ENCODE peak calls at places on chromosomes 16 and 17, in six cellular contexts. Z is GM13976, C is sigmoid colon, P is tibial artery, D is cardiac muscle cell, T is kidney epithelial cell. B is an unnamed sample.

GRCh38 chr17:4586043-4586442 is 1.7 kb downstream of the SMTNL2 start:
- DNase-seq in P (no peak), Z (no peak), T (no peak), C (peak), D (no peak), B (no peak)

GRCh38 chr17:49508061-49508865 is 13.2 kb downstream of the NGFR start:
- DNase-seq in T (peak), C (no peak), P (no peak), D (peak), Z (no peak), B (peak)

GRCh38 chr17:72788950-72789585 is 303.4 kb downstream of the SLC39A11 start:
- DNase-seq in P (no peak), T (no peak), D (peak), C (no peak), Z (no peak), B (no peak)

GRCh38 chr17:16442141-16442540 is 26.8 kb downstream of the TRPV2 start:
- DNase-seq in C (no peak), D (peak), T (no peak), P (no peak), Z (no peak), B (no peak)

GRCh38 chr17:57461082-57461481 is 204.8 kb downstream of the MSI2 start:
- DNase-seq in C (no peak), D (no peak), T (no peak), Z (no peak), P (no peak), B (peak)

GRCh38 chr17:42675984-42676423 is 790 bp downstream of the PLEKHH3 start:
- DNase-seq in T (no peak), P (peak), Z (no peak), D (peak), C (peak), B (peak)

GRCh38 chr16:695355-696089 is 5.3 kb upstream of the WDR24 start:
- DNase-seq in P (no peak), Z (peak), C (no peak), T (no peak), D (no peak), B (no peak)

GRCh38 chr17:55159251-55159650 is 105.5 kb upstream of the HLF start:
- DNase-seq in D (no peak), P (no peak), Z (no peak), T (no peak), C (no peak), B (peak)

GRCh38 chr16:22763655-22764054 is 50.3 kb upstream of the HS3ST2 start:
- DNase-seq in Z (no peak), P (no peak), D (no peak), C (peak), T (no peak), B (no peak)

GRCh38 chr16:48353565-48354163 is 31.5 kb downstream of the SIAH1 start:
- DNase-seq in T (peak), D (peak), Z (peak), P (peak), C (peak), B (peak)

GRCh38 chr17:45020354-45021138 is 30.9 kb downstream of the DCAKD start:
- DNase-seq in Z (no peak), T (peak), D (peak), P (no peak), C (peak), B (no peak)

GRCh38 chr16:50472472-50472871 is 75.7 kb upstream of the NKD1 start:
- DNase-seq in T (no peak), D (no peak), C (no peak), P (no peak), Z (no peak), B (no peak)

GRCh38 chr17:1829579-1830257 is at the start of the genes RPA1 and SMYD4:
- DNase-seq in P (peak), Z (peak), C (peak), D (peak), T (peak), B (peak)

GRCh38 chr17:77422104-77422782 is 281.5 kb downstream of the SEC14L1 start:
- DNase-seq in P (no peak), D (no peak), T (peak), C (peak), Z (no peak), B (no peak)

GRCh38 chr16:67967956-67968439 is 439 bp downstream of the SLC12A4 start:
- DNase-seq in C (no peak), D (peak), P (no peak), Z (peak), T (no peak), B (no peak)

GRCh38 chr16:66344533-66345145 is 21.9 kb upstream of the CDH5 start:
- DNase-seq in D (peak), P (no peak), Z (no peak), C (no peak), T (no peak), B (peak)

GRCh38 chr17:63082273-63082861 is 116.3 kb downstream of the TANC2 start:
- DNase-seq in C (no peak), Z (no peak), D (peak), T (no peak), P (no peak), B (peak)

GRCh38 chr16:25109643-25110042 is 1.9 kb upstream of the LCMT1 start:
- DNase-seq in T (peak), Z (no peak), C (peak), D (peak), P (no peak), B (peak)

GRCh38 chr16:2768403-2769089 is 8.5 kb downstream of the ELOB start:
- DNase-seq in P (no peak), C (no peak), D (peak), Z (no peak), T (no peak), B (no peak)

GRCh38 chr16:2767891-2768290 is 9.2 kb downstream of the ELOB start:
- DNase-seq in Z (no peak), C (no peak), D (no peak), P (no peak), T (no peak), B (no peak)

GRCh38 chr16:2765462-2766404 is 11.3 kb downstream of the ELOB start:
- DNase-seq in C (no peak), Z (no peak), D (no peak), P (no peak), T (no peak), B (no peak)

GRCh38 chr16:2766430-2767139 is 10.5 kb downstream of the ELOB start:
- DNase-seq in Z (no peak), P (no peak), C (no peak), D (no peak), T (no peak), B (no peak)

DNA sequence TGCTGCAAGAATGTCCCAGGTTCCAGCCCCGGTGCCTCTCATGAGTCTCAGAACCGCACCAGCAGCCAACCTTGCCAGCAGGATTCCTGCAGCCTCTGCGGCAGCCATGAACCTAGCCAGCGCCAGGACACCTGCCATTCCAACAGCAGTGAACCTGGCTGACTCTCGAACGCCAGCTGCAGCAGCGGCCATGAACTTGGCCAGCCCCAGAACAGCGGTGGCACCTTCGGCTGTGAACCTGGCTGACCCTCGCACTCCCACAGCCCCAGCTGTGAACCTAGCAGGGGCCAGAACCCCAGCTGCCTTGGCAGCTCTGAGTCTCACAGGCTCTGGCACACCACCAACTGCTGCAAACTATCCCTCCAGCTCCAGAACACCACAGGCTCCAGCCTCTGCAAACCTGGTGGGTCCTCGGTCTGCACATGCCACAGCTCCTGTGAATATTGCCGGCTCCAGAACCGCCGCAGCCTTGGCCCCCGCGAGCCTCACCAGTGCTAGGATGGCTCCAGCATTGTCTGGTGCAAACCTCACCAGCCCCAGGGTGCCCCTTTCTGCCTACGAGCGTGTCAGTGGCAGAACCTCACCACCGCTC is 9.8 kb downstream of the ELOB start:
- DNase-seq in D (no peak), C (no peak), T (no peak), P (no peak), Z (no peak), B (no peak)
- TF ChIP-seq CTCF in D (no peak), C (no peak), T (no peak), P (no peak), Z (no peak), B (no peak)

GRCh38 chr16:4693296-4693955 is at the start of gene NUDT16L1:
- DNase-seq in D (peak), T (peak), C (peak), P (peak), Z (peak), B (peak)
- TF ChIP-seq CTCF in D (peak), T (no peak), C (no peak), P (peak), Z (peak), B (peak)

GRCh38 chr16:30615358-30616076 is 5.3 kb upstream of the ZNF689 start:
- DNase-seq in T (no peak), C (no peak), Z (peak), D (peak), P (no peak), B (no peak)
- TF ChIP-seq CTCF in T (peak), C (no peak), Z (peak), D (peak), P (peak), B (peak)

GRCh38 chr17:29279397-29280070 is 14.4 kb downstream of the NUFIP2 start:
- DNase-seq in D (no peak), Z (no peak), C (no peak), T (no peak), P (no peak), B (no peak)

GRCh38 chr17:29278692-29279091 is 15.3 kb downstream of the NUFIP2 start:
- DNase-seq in D (no peak), P (no peak), T (no peak), C (no peak), Z (no peak), B (no peak)

GRCh38 chr17:29283496-29283895 is 10.5 kb downstream of the NUFIP2 start:
- DNase-seq in D (no peak), Z (no peak), T (no peak), C (no peak), P (no peak), B (no peak)
- TF ChIP-seq CTCF in D (peak), Z (no peak), T (no peak), C (no peak), P (no peak), B (peak)

DNA sequence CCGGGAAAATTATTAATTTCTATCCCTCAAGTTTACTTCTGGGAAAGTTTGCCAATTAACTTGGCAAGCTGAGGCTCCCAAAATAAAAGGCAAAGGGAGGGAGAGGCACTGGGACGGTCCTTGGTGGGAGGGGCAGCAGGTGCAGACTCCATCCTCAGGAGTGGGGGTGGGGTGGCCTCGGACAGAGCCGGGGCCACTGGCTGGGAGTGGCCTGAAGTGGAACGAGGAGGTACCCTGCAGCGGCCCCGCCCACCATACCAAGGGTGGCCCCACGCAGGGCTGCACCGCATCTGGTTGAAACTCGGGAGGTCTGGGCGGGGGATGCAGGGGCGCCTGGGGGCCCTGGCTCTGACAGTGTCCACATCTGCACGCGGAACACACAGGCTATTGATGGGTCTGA is 42.3 kb upstream of the SLC38A10 start:
- DNase-seq in D (no peak), P (no peak), T (no peak), Z (no peak), C (peak), B (no peak)
- TF ChIP-seq CTCF in D (no peak), P (no peak), T (no peak), Z (no peak), C (no peak), B (no peak)

DNA sequence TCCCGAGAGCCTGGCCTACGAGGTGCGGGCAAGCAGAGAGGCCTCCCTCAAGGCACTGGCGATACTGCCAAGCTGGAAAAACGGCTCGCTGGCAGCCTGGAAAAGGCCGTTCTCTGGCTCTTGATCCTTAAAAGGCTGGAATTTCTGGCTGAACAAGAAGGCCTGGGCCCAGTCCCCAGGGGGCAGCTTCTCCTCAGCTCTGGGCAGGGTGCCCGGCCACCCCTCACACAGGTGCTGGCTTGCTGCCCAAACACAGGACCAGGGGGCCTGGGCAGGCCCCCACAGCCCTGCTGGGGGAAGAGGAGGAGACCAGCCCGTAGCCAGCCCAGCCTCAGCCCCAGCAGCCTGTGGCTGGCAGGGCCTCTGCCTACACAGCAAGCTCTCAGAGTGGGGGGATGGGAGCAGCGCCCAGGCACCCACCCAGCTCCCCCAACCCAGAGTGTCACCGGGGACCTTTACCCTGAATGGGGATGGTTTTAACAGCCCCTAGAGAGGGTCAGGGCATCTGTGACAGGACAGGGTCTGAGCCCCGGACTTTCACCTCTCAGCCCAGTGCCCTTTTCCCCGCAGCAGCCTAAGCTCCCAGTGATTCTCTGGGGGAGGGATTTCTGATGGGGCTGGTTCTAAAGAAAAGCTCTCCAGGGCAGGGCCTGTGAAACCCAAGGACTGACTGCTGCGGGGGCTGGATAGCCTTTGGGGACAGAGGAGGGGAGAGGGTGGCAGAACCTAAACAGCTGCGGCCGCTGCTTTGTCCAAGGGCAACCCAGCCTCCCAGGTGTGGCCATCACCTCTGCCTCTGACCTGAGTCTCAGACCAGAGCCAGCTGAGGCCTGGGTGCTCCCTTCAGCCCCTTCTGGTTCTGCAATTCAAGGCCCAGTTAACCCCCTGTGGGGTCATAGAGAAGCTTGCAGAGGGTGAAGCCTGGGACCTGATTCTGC is 38.6 kb upstream of the TOB1 start:
- DNase-seq in C (peak), Z (no peak), T (no peak), D (peak), P (peak), B (no peak)
- TF ChIP-seq CTCF in C (no peak), Z (no peak), T (no peak), D (no peak), P (no peak), B (no peak)

GRCh38 chr17:79806863-79807720 is 10.2 kb upstream of the CBX8 start:
- DNase-seq in C (no peak), T (no peak), P (no peak), Z (no peak), D (no peak), B (no peak)

GRCh38 chr17:79811036-79811887 is 14.4 kb upstream of the CBX8 start:
- DNase-seq in Z (peak), D (no peak), T (no peak), P (no peak), C (peak), B (no peak)

GRCh38 chr17:79809530-79810137 is 12.8 kb upstream of the CBX8 start:
- DNase-seq in Z (no peak), D (no peak), P (no peak), C (peak), T (no peak), B (no peak)

GRCh38 chr17:79810138-79811027 is 13.5 kb upstream of the CBX8 start:
- DNase-seq in D (peak), C (peak), P (no peak), T (peak), Z (peak), B (peak)

DNA sequence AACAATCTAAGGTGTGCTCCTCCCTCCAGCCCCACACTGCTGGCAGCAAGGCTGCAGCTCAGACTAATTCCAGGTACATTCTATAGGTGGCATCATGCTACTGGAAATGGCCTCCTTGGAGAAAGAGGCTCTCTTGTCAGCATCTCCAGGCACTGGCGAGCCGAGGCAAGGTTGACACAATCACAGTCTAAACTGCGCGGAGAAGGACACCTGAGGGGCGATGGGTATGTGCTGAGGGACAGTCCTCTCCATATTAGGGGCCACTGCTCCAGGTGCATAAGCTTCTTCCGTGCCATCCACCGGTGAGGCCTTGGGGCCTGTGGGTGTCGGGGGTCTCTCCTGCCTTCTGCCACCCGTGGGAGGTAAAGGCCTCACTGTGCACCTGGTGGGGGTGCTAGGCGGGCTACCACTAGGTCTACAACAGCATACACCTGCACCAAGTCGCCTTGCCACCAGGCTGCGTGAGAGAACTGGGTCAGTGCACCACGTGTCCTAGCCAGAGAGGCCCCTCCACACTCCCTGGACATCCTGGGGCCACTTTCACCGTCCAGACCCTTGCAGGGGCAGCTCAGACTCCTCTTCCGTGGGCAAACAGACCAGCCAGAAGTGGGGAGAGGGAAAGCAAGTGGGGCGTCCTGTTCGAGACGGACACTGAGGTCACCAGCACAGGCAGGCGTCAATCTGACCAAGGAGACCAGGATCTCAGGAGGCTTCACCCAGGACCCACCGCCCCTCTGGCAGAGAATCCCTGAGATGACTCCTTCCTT is 12.1 kb upstream of the CBX8 start:
- DNase-seq in C (no peak), P (no peak), Z (no peak), D (peak), T (peak), B (no peak)
- TF ChIP-seq CTCF in C (no peak), P (no peak), Z (peak), D (no peak), T (peak), B (no peak)

DNA sequence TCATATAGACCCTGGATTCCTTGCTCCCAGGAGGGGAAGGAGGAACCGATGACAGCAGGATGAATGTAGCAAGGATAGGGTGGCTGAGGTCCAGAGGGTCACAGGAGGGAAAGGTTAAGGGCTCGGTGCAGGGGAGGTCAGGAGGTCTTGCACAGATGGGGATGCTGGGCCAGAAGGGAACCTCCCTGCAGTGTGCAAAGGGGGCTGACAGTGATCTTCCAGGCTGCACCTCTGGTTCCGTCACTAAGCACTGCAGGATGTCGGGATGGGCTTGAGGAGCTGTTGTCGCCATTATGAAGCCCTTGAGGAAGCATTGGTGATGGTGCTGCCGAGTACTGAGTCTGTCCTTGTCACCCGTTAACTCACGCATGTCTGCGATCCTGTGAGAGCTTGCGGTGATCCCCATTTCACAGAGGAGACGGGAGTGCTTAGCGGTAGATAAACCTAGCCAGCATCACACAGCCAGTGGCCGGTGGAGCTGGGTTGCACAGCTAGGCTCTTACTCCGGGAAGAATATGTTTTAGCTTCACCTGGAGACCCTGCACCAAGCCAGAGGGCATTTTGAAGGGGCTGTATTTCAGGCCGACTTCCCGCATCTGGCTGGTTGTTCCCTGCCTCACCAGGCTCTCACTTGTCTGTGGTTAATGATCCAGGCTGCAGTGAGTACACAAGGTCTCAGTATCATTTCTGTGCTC is 120.4 kb downstream of the SNX29 start:
- DNase-seq in C (no peak), T (no peak), P (no peak), Z (no peak), D (no peak), B (no peak)
- TF ChIP-seq CTCF in C (no peak), T (no peak), P (no peak), Z (no peak), D (no peak), B (no peak)